ENCODE peak calls at places on chromosomes 5 and 9, in five cellular contexts. K, G, L, H and Z are unnamed samples.

GRCh38 chr5:175870820-175871447 is 444 bp upstream of the CPLX2 start:
- DNase-seq in H (no peak), G (no peak), L (no peak), K (no peak), Z (no peak)

GRCh38 chr5:124103671-124104070 is 591.7 kb downstream of the CSNK1G3 start:
- DNase-seq in H (no peak), G (peak), L (no peak), K (peak), Z (no peak)

GRCh38 chr5:159082491-159082890 is 17.2 kb downstream of the EBF1 start:
- DNase-seq in G (no peak), H (no peak), L (no peak), K (no peak), Z (no peak)

GRCh38 chr9:69140123-69140741 is 33.8 kb upstream of the TJP2 start:
- DNase-seq in G (no peak), H (no peak), L (no peak), K (no peak), Z (no peak)

GRCh38 chr5:16992006-16992405 is 55.9 kb upstream of the MYO10 start:
- DNase-seq in H (no peak), L (no peak), G (peak), K (peak), Z (no peak)

GRCh38 chr5:40074801-40075200 is 604.9 kb upstream of the PTGER4 start:
- DNase-seq in G (no peak), H (no peak), K (no peak), L (no peak), Z (no peak)

GRCh38 chr5:74200560-74200959 is 440.0 kb downstream of the ENC1 start:
- DNase-seq in G (no peak), L (no peak), H (peak), K (no peak), Z (peak)

GRCh38 chr9:104269374-104269773 is 175.3 kb downstream of the SMC2 start:
- DNase-seq in G (no peak), K (no peak), H (no peak), L (no peak), Z (no peak)

GRCh38 chr9:91589101-91589553 is 165.5 kb upstream of the NFIL3 start:
- DNase-seq in K (peak), L (peak), G (peak), H (no peak), Z (no peak)

GRCh38 chr9:88733651-88734470 is 198.9 kb downstream of the NXNL2 start:
- DNase-seq in H (no peak), K (no peak), G (peak), L (no peak), Z (no peak)

GRCh38 chr5:125683669-125684068 is 739.5 kb upstream of the GRAMD2B start:
- DNase-seq in G (peak), L (no peak), K (no peak), H (no peak), Z (no peak)

GRCh38 chr9:81680506-81680905 is 8.8 kb downstream of the TLE1 start:
- DNase-seq in H (no peak), K (no peak), G (no peak), L (no peak), Z (no peak)

GRCh38 chr9:130894546-130894945 is 2.1 kb downstream of the QRFP start:
- DNase-seq in G (no peak), K (no peak), L (no peak), H (no peak), Z (no peak)

GRCh38 chr9:129626944-129627297 is 958 bp downstream of the NTMT1 start:
- DNase-seq in H (no peak), L (no peak), K (no peak), G (peak), Z (no peak)

GRCh38 chr9:128921881-128922763 is 1.3 kb downstream of the PHYHD1 start:
- DNase-seq in G (no peak), K (no peak), L (no peak), H (no peak), Z (no peak)

GRCh38 chr5:36052542-36052941 is 14.1 kb downstream of the UGT3A2 start:
- DNase-seq in L (no peak), G (no peak), K (no peak), H (no peak), Z (no peak)

GRCh38 chr9:114316605-114317230 is 6.2 kb upstream of the ORM1 start:
- DNase-seq in H (no peak), L (no peak), G (peak), K (no peak), Z (no peak)

GRCh38 chr5:94480511-94480910 is 137.9 kb downstream of the KIAA0825 start:
- DNase-seq in K (no peak), L (no peak), G (no peak), H (no peak), Z (no peak)

GRCh38 chr5:61563401-61563800 is 231.3 kb downstream of the ZSWIM6 start:
- DNase-seq in G (peak), H (no peak), L (no peak), K (no peak), Z (no peak)